ENCODE peak calls at places on chromosome 5, in four cellular contexts. D, H, A and P are unnamed samples.
A peak's percentile ranks its signal among the peaks of the same experiment; 100 is the strongest.

GRCh38 chr5:171630047-171630669 is 155.5 kb upstream of the SMIM23 start:
- DNase-seq in A (peak; percentile 64), H (peak; percentile 64), D (peak; percentile 11), P (peak; percentile 70)

GRCh38 chr5:82494942-82495341 is 216.8 kb upstream of the RPS23 start:
- DNase-seq in D (no peak), H (peak; percentile 4), A (no peak), P (no peak)

GRCh38 chr5:89613222-89613956 is 730.4 kb upstream of the MEF2C start:
- DNase-seq in H (no peak), A (no peak), D (no peak), P (no peak)

GRCh38 chr5:76801159-76801802 is 17.5 kb upstream of the F2RL1 start:
- DNase-seq in D (no peak), A (peak; percentile 86), H (no peak), P (no peak)

GRCh38 chr5:128121679-128122078 is 38.1 kb downstream of the SLC12A2 start:
- DNase-seq in A (no peak), D (no peak), H (no peak), P (no peak)

GRCh38 chr5:43772601-43773031 is 169.6 kb downstream of the NNT start:
- DNase-seq in A (no peak), H (peak; percentile 92), D (no peak), P (no peak)

GRCh38 chr5:155480731-155481131 is 467.2 kb downstream of the KIF4B start:
- DNase-seq in A (no peak), D (no peak), H (no peak), P (no peak)

GRCh38 chr5:145760660-145761059 is 74.5 kb downstream of the PRELID2 start:
- DNase-seq in H (no peak), D (no peak), A (no peak), P (no peak)

GRCh38 chr5:168883253-168883880 is 304.2 kb upstream of the PANK3 start:
- DNase-seq in A (no peak), D (no peak), H (no peak), P (no peak)

GRCh38 chr5:38598994-38599611 is 42.7 kb upstream of the LIFR start:
- DNase-seq in D (peak; percentile 51), A (no peak), H (peak; percentile 33), P (no peak)

GRCh38 chr5:171840701-171841522 is 55.3 kb downstream of the SMIM23 start:
- DNase-seq in A (no peak), H (no peak), D (no peak), P (no peak)

GRCh38 chr5:34751807-34752736 is 86.9 kb upstream of the TTC23L start:
- DNase-seq in D (no peak), H (peak; percentile 76), A (no peak), P (no peak)

GRCh38 chr5:15980835-15981234 is 198.8 kb downstream of the MARCHF11 start:
- DNase-seq in H (no peak), D (no peak), A (no peak), P (no peak)

GRCh38 chr5:54524704-54525103 is 7.1 kb downstream of the SNX18 start:
- DNase-seq in A (no peak), H (no peak), D (no peak), P (peak; percentile 79)

GRCh38 chr5:39025456-39025855 is 48.7 kb downstream of the RICTOR start:
- DNase-seq in H (no peak), A (no peak), D (no peak), P (no peak)

GRCh38 chr5:124371121-124371706 is 375.2 kb downstream of the ZNF608 start:
- DNase-seq in H (no peak), D (no peak), A (no peak), P (no peak)

GRCh38 chr5:127564002-127564769 is 46.7 kb downstream of the PRRC1 start:
- DNase-seq in D (peak; percentile 18), H (peak; percentile 68), A (no peak), P (no peak)

GRCh38 chr5:60540855-60541805 is 158.8 kb downstream of the DEPDC1B start:
- DNase-seq in A (no peak), D (no peak), H (no peak), P (no peak)

GRCh38 chr5:64532212-64532611 is 26.4 kb downstream of the RGS7BP start:
- DNase-seq in D (no peak), A (no peak), H (no peak), P (no peak)

GRCh38 chr5:80659111-80659510 is 4.3 kb upstream of the DHFR start:
- DNase-seq in A (no peak), D (no peak), H (no peak), P (no peak)

GRCh38 chr5:65394078-65394477 is 87.6 kb downstream of the ADAMTS6 start:
- DNase-seq in A (peak; percentile 77), H (no peak), D (peak; percentile 69), P (peak; percentile 85)

GRCh38 chr5:11734369-11734768 is 169.9 kb downstream of the CTNND2 start:
- DNase-seq in H (no peak), D (no peak), A (no peak), P (no peak)

GRCh38 chr5:1462358-1462757 is 17.1 kb upstream of the SLC6A3 start:
- DNase-seq in D (no peak), H (no peak), A (no peak), P (no peak)

GRCh38 chr5:72818866-72819534 is 2.5 kb downstream of the TNPO1 start:
- DNase-seq in A (peak; percentile 83), H (peak; percentile 59), D (no peak), P (no peak)

GRCh38 chr5:139655727-139656271 is 7.7 kb downstream of the CXXC5 start:
- DNase-seq in H (no peak), D (no peak), A (no peak), P (peak; percentile 93)
- H3K4me3 ChIP-seq in H (no peak overlapping the region), D (peak overlapping the region; percentile 20), A (no peak overlapping the region), P (peak overlapping the region; percentile 48)

DNA sequence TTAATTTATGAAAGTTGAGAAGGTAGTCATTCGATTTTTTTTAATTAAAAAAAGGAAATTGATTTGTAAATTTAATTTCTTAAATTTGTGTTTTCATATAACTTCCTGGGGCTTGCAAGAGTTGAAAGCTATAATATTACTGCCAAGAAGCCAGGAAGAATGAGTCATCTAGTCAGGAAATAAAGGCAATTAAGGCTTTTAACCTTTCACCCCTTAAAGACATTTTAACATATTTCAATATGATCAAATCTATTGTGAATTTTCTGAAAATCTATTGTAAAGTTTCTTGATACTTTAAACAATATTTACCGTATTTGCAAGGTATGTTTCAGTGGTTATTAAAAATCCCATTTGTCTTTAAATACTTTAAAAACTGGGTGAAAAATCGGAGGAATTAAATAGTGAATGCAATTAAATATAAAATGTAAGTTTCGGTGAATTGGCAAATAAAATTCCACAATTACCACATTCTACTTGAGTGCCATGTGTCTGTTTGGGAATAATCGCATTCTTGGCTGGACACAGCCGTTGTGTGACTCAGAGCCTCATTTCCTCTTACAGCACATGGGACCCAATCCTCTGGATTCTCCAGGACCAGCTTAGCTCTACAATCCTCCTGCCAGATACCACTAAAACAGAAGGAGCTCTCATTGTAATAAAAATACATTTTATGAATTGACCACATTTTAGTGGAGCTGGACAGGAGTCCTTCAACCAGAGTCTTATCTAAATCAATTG is 310.7 kb downstream of the HCN1 start:
- DNase-seq in A (no peak), H (peak; percentile 96), D (no peak), P (no peak)
- H3K4me3 ChIP-seq in A (no peak overlapping the region), H (no peak overlapping the region), D (no peak overlapping the region), P (no peak overlapping the region)

GRCh38 chr5:154058055-154059038 is 19.6 kb downstream of the MFAP3 start:
- DNase-seq in H (peak; percentile 14), A (no peak), D (no peak), P (no peak)

GRCh38 chr5:154055225-154055624 is 16.5 kb downstream of the MFAP3 start:
- DNase-seq in D (no peak), H (peak; percentile 54), A (no peak), P (no peak)

GRCh38 chr5:154059583-154059982 is 20.8 kb downstream of the MFAP3 start:
- DNase-seq in D (no peak), A (no peak), H (no peak), P (no peak)

GRCh38 chr5:154063372-154063771 is 24.6 kb downstream of the MFAP3 start:
- DNase-seq in A (no peak), D (no peak), H (no peak), P (no peak)

GRCh38 chr5:154059039-154059430 is 20.3 kb downstream of the MFAP3 start:
- DNase-seq in H (no peak), D (no peak), A (no peak), P (no peak)
- H3K4me3 ChIP-seq in H (no peak overlapping the region), D (no peak overlapping the region), A (no peak overlapping the region), P (no peak overlapping the region)

DNA sequence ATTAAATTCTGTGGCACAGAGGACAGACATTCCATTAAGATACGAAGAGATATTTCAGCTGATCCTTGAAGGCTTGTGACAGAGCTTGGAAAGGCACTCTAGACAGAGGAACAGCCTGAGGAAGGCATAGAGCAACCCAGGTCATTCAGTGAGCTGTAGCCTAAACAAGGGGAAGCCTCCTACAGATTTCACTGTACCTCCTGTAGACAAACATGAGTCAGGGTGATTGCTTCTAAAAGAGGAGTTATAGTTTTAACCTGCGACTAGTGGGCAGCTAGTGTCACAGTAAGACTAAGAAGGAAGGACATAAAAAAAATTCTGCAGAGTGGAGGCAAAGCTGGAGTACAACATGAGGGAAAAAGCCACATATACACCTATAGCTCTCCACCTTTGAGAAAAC is 43.5 kb upstream of the ANKDD1B start:
- DNase-seq in D (no peak), H (peak; percentile 43), A (no peak), P (no peak)
- H3K4me3 ChIP-seq in D (no peak overlapping the region), H (peak overlapping the region; percentile 11), A (no peak overlapping the region), P (no peak overlapping the region)

GRCh38 chr5:177300971-177301370 is 2.5 kb downstream of the RAB24 start:
- DNase-seq in A (no peak), H (no peak), D (no peak), P (no peak)
- H3K4me3 ChIP-seq in A (no peak overlapping the region), H (no peak overlapping the region), D (no peak overlapping the region), P (no peak overlapping the region)

GRCh38 chr5:115736690-115737005 is 79.8 kb downstream of the CDO1 start:
- DNase-seq in H (no peak), A (no peak), D (no peak), P (no peak)
- H3K4me3 ChIP-seq in H (no peak overlapping the region), A (no peak overlapping the region), D (no peak overlapping the region), P (no peak overlapping the region)

DNA sequence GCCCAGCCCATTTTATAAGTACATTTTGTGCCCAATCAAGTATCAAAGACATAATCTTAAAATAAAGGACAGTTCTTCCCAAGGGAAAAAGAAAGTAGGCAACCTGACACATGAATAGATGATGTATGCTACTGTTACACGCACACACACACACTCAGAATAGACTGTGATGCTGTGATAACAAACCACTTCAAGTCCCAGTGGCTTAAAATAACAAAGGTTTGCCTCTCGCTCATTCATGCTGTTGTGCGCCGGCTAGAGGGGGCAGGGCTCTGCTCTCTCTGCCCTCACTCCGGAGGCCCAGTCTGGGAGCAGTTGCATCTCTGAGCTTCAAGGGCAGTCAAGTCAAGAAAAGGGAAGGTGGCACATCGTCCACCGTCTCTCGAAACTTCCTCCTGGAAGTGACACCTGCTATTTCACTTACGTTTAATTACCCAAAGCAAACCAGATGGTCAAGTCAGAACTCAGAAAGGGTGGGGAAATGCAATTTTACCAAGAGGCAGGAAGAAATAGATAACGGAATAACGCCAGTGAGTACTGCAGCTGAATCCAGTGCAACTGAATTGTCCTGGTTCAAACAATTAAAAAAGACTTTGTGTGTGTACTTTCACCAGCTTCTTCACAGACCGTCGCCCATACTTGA is 43.3 kb downstream of the ANKRD33B start:
- DNase-seq in D (no peak), H (no peak), A (peak; percentile 60), P (no peak)
- H3K4me3 ChIP-seq in D (no peak overlapping the region), H (no peak overlapping the region), A (no peak overlapping the region), P (peak overlapping the region; percentile 3)